ENCODE peak calls at places on chromosomes 13 and 19, in seven cellular contexts. One of them, this sample, is unnamed. For H3K27me3, the result is how much of the 10 kb centered on the place peaks cover.

GRCh38 chr19:2675892-2676291 is 26.6 kb downstream of the GNG7 start:
- DNase-seq in adrenal gland: no peak
- DNase-seq in tibial nerve: no peak
- DNase-seq in breast epithelium: peak
- DNase-seq in body of pancreas: no peak
- DNase-seq in HCT116: no peak
- DNase-seq in transverse colon: no peak
- DNase-seq in this sample: no peak

GRCh38 chr19:16381756-16382401 is 57.3 kb downstream of the KLF2 start:
- DNase-seq in adrenal gland: peak
- DNase-seq in tibial nerve: peak
- DNase-seq in breast epithelium: peak
- DNase-seq in body of pancreas: peak
- DNase-seq in HCT116: no peak
- DNase-seq in transverse colon: peak
- DNase-seq in this sample: peak

GRCh38 chr19:51066816-51067215 is 1.9 kb upstream of the KLK13 start:
- DNase-seq in adrenal gland: no peak
- DNase-seq in tibial nerve: no peak
- DNase-seq in breast epithelium: no peak
- DNase-seq in body of pancreas: no peak
- DNase-seq in HCT116: no peak
- DNase-seq in transverse colon: no peak
- DNase-seq in this sample: no peak

GRCh38 chr19:2186071-2186846 is 22.5 kb downstream of the DOT1L start:
- DNase-seq in adrenal gland: peak
- DNase-seq in tibial nerve: peak
- DNase-seq in breast epithelium: peak
- DNase-seq in body of pancreas: peak
- DNase-seq in HCT116: no peak
- DNase-seq in transverse colon: peak
- DNase-seq in this sample: peak

GRCh38 chr13:98265669-98266551 is 88.8 kb upstream of the RNF113B start:
- DNase-seq in adrenal gland: peak
- DNase-seq in tibial nerve: peak
- DNase-seq in breast epithelium: no peak
- DNase-seq in body of pancreas: peak
- DNase-seq in HCT116: no peak
- DNase-seq in transverse colon: peak
- DNase-seq in this sample: no peak

GRCh38 chr13:30880756-30881155 is 25.3 kb upstream of the MEDAG start:
- DNase-seq in adrenal gland: peak
- DNase-seq in tibial nerve: peak
- DNase-seq in breast epithelium: no peak
- DNase-seq in body of pancreas: no peak
- DNase-seq in HCT116: no peak
- DNase-seq in transverse colon: no peak
- DNase-seq in this sample: no peak

GRCh38 chr19:32416749-32417469 is 11.3 kb downstream of the DPY19L3 start:
- DNase-seq in adrenal gland: no peak
- DNase-seq in tibial nerve: no peak
- DNase-seq in breast epithelium: no peak
- DNase-seq in body of pancreas: no peak
- DNase-seq in HCT116: no peak
- DNase-seq in transverse colon: no peak
- DNase-seq in this sample: no peak

GRCh38 chr19:52945652-52946321 is 16.9 kb downstream of the ZNF816 start:
- DNase-seq in adrenal gland: no peak
- DNase-seq in tibial nerve: no peak
- DNase-seq in breast epithelium: no peak
- DNase-seq in body of pancreas: no peak
- DNase-seq in HCT116: no peak
- DNase-seq in transverse colon: no peak
- DNase-seq in this sample: no peak

GRCh38 chr13:77460195-77460594 is 75.3 kb upstream of the SCEL start:
- DNase-seq in adrenal gland: peak
- DNase-seq in tibial nerve: peak
- DNase-seq in breast epithelium: no peak
- DNase-seq in body of pancreas: peak
- DNase-seq in HCT116: no peak
- DNase-seq in transverse colon: no peak
- DNase-seq in this sample: peak

GRCh38 chr13:45162194-45162593 is 38.7 kb downstream of the KCTD4 start:
- DNase-seq in adrenal gland: no peak
- DNase-seq in tibial nerve: no peak
- DNase-seq in breast epithelium: no peak
- DNase-seq in body of pancreas: no peak
- DNase-seq in HCT116: no peak
- DNase-seq in transverse colon: no peak
- DNase-seq in this sample: no peak

GRCh38 chr13:57739791-57740190 is 108.2 kb downstream of the PCDH17 start:
- DNase-seq in adrenal gland: no peak
- DNase-seq in tibial nerve: no peak
- DNase-seq in breast epithelium: no peak
- DNase-seq in body of pancreas: no peak
- DNase-seq in HCT116: no peak
- DNase-seq in transverse colon: no peak
- DNase-seq in this sample: no peak

GRCh38 chr19:46111376-46111775 is 13.1 kb downstream of the IGFL3 start:
- DNase-seq in adrenal gland: no peak
- DNase-seq in tibial nerve: no peak
- DNase-seq in breast epithelium: no peak
- DNase-seq in body of pancreas: no peak
- DNase-seq in HCT116: no peak
- DNase-seq in transverse colon: no peak
- DNase-seq in this sample: no peak

GRCh38 chr19:46116121-46116520 is 8.4 kb downstream of the IGFL3 start:
- DNase-seq in adrenal gland: no peak
- DNase-seq in tibial nerve: no peak
- DNase-seq in breast epithelium: no peak
- DNase-seq in body of pancreas: no peak
- DNase-seq in HCT116: no peak
- DNase-seq in transverse colon: no peak
- DNase-seq in this sample: no peak

GRCh38 chr19:46115396-46116109 is 8.9 kb downstream of the IGFL3 start:
- DNase-seq in adrenal gland: no peak
- DNase-seq in tibial nerve: no peak
- DNase-seq in breast epithelium: peak
- DNase-seq in body of pancreas: peak
- DNase-seq in HCT116: peak
- DNase-seq in transverse colon: no peak
- DNase-seq in this sample: no peak

GRCh38 chr19:46112527-46112926 is 12.0 kb downstream of the IGFL3 start:
- DNase-seq in adrenal gland: no peak
- DNase-seq in tibial nerve: no peak
- DNase-seq in breast epithelium: no peak
- DNase-seq in body of pancreas: no peak
- DNase-seq in HCT116: no peak
- DNase-seq in transverse colon: no peak
- DNase-seq in this sample: no peak

DNA sequence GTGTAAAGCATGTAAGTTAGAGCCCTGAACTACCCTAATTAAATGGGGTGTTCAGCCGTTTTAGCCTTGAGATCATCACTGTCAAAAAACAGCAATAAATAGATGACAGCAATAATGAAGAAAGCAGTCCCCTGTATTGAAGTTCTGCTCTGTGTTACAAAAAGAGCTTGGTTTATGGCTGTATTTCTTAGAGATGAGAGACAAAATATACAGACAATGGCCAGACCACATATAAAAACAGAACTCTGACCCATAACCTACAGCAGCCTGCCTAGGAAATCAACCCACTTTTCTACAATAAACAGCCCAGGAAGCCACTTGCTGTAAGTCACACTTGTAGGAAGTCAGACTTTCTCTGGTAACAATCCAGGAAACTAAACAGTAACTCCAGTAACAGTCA is 10.8 kb downstream of the IGFL3 start:
- DNase-seq in adrenal gland: no peak
- DNase-seq in tibial nerve: no peak
- DNase-seq in breast epithelium: no peak
- DNase-seq in body of pancreas: no peak
- DNase-seq in HCT116: no peak
- DNase-seq in transverse colon: no peak
- DNase-seq in this sample: no peak
- H3K27me3 ChIP-seq in adrenal gland: under half
- H3K27me3 ChIP-seq in tibial nerve: under half
- H3K27me3 ChIP-seq in breast epithelium: under half
- H3K27me3 ChIP-seq in body of pancreas: under half
- H3K27me3 ChIP-seq in HCT116: under half
- H3K27me3 ChIP-seq in transverse colon: under half
- H3K27me3 ChIP-seq in this sample: under half

GRCh38 chr19:49624967-49625910 is 14.7 kb downstream of the RRAS start:
- DNase-seq in adrenal gland: no peak
- DNase-seq in tibial nerve: no peak
- DNase-seq in breast epithelium: no peak
- DNase-seq in body of pancreas: no peak
- DNase-seq in HCT116: no peak
- DNase-seq in transverse colon: no peak
- DNase-seq in this sample: no peak
- TF ChIP-seq POLR2A in adrenal gland: no peak
- TF ChIP-seq POLR2A in tibial nerve: no peak
- TF ChIP-seq POLR2A in breast epithelium: no peak
- TF ChIP-seq POLR2A in body of pancreas: no peak
- TF ChIP-seq POLR2A in HCT116: no peak
- TF ChIP-seq POLR2A in transverse colon: no peak
- TF ChIP-seq POLR2A in this sample: no peak

GRCh38 chr19:49799798-49800376 is 13.2 kb downstream of the FUZ start:
- DNase-seq in adrenal gland: no peak
- DNase-seq in tibial nerve: no peak
- DNase-seq in breast epithelium: no peak
- DNase-seq in body of pancreas: no peak
- DNase-seq in HCT116: no peak
- DNase-seq in transverse colon: no peak
- DNase-seq in this sample: no peak
- TF ChIP-seq CTCF in adrenal gland: no peak
- TF ChIP-seq CTCF in tibial nerve: no peak
- TF ChIP-seq CTCF in breast epithelium: no peak
- TF ChIP-seq CTCF in body of pancreas: no peak
- TF ChIP-seq CTCF in HCT116: peak
- TF ChIP-seq CTCF in transverse colon: no peak
- TF ChIP-seq CTCF in this sample: peak

DNA sequence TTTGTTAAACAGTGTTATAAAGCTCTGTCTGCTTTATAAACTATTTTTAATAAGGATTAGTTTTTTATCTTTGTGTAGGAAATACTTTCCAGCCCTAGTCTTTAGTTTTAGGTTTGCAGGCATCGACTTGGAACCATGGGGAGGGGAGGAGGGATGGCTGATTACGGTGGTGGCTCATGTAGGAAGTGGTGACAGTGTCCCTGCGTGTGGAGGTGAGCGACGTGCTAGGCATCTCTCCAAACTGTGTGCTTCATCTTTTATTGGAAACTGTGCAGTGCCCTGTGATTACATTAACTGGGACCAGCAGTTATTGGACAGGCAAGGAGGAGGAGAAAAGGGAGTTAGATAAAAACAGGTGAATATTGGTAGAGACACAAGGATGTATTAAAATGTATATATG is 203.8 kb downstream of the ATP8A2 start:
- DNase-seq in adrenal gland: no peak
- DNase-seq in tibial nerve: no peak
- DNase-seq in breast epithelium: no peak
- DNase-seq in body of pancreas: no peak
- DNase-seq in HCT116: no peak
- DNase-seq in transverse colon: no peak
- DNase-seq in this sample: no peak
- H3K27me3 ChIP-seq in adrenal gland: under half
- H3K27me3 ChIP-seq in tibial nerve: under half
- H3K27me3 ChIP-seq in breast epithelium: under half
- H3K27me3 ChIP-seq in body of pancreas: under half
- H3K27me3 ChIP-seq in HCT116: half or more
- H3K27me3 ChIP-seq in transverse colon: under half
- H3K27me3 ChIP-seq in this sample: half or more

GRCh38 chr19:5296021-5296420 is 44.6 kb downstream of the PTPRS start:
- DNase-seq in adrenal gland: no peak
- DNase-seq in tibial nerve: no peak
- DNase-seq in breast epithelium: no peak
- DNase-seq in body of pancreas: no peak
- DNase-seq in HCT116: no peak
- DNase-seq in transverse colon: no peak
- DNase-seq in this sample: no peak

GRCh38 chr19:5299137-5299536 is 41.5 kb downstream of the PTPRS start:
- DNase-seq in adrenal gland: no peak
- DNase-seq in tibial nerve: no peak
- DNase-seq in breast epithelium: no peak
- DNase-seq in body of pancreas: no peak
- DNase-seq in HCT116: no peak
- DNase-seq in transverse colon: no peak
- DNase-seq in this sample: no peak

GRCh38 chr19:5296457-5297271 is 43.9 kb downstream of the PTPRS start:
- DNase-seq in adrenal gland: no peak
- DNase-seq in tibial nerve: no peak
- DNase-seq in breast epithelium: no peak
- DNase-seq in body of pancreas: no peak
- DNase-seq in HCT116: no peak
- DNase-seq in transverse colon: no peak
- DNase-seq in this sample: no peak

GRCh38 chr19:5297272-5297669 is 43.3 kb downstream of the PTPRS start:
- DNase-seq in adrenal gland: no peak
- DNase-seq in tibial nerve: no peak
- DNase-seq in breast epithelium: no peak
- DNase-seq in body of pancreas: no peak
- DNase-seq in HCT116: no peak
- DNase-seq in transverse colon: no peak
- DNase-seq in this sample: no peak

GRCh38 chr19:5298502-5298901 is 42.1 kb downstream of the PTPRS start:
- DNase-seq in adrenal gland: no peak
- DNase-seq in tibial nerve: no peak
- DNase-seq in breast epithelium: peak
- DNase-seq in body of pancreas: peak
- DNase-seq in HCT116: no peak
- DNase-seq in transverse colon: no peak
- DNase-seq in this sample: no peak
- TF ChIP-seq POLR2A in adrenal gland: no peak
- TF ChIP-seq POLR2A in tibial nerve: no peak
- TF ChIP-seq POLR2A in breast epithelium: no peak
- TF ChIP-seq POLR2A in body of pancreas: no peak
- TF ChIP-seq POLR2A in HCT116: no peak
- TF ChIP-seq POLR2A in transverse colon: no peak
- TF ChIP-seq POLR2A in this sample: no peak

GRCh38 chr19:40598918-40599307 is 2.3 kb upstream of the LTBP4 start:
- DNase-seq in adrenal gland: no peak
- DNase-seq in tibial nerve: no peak
- DNase-seq in breast epithelium: no peak
- DNase-seq in body of pancreas: no peak
- DNase-seq in HCT116: no peak
- DNase-seq in transverse colon: no peak
- DNase-seq in this sample: peak
- TF ChIP-seq CTCF in adrenal gland: no peak
- TF ChIP-seq CTCF in tibial nerve: no peak
- TF ChIP-seq CTCF in breast epithelium: no peak
- TF ChIP-seq CTCF in body of pancreas: no peak
- TF ChIP-seq CTCF in HCT116: no peak
- TF ChIP-seq CTCF in transverse colon: no peak
- TF ChIP-seq CTCF in this sample: no peak

GRCh38 chr19:4152241-4152998 is 1.0 kb upstream of the CREB3L3 start:
- DNase-seq in adrenal gland: no peak
- DNase-seq in tibial nerve: no peak
- DNase-seq in breast epithelium: no peak
- DNase-seq in body of pancreas: no peak
- DNase-seq in HCT116: no peak
- DNase-seq in transverse colon: no peak
- DNase-seq in this sample: no peak
- H3K27me3 ChIP-seq in adrenal gland: under half
- H3K27me3 ChIP-seq in tibial nerve: under half
- H3K27me3 ChIP-seq in breast epithelium: under half
- H3K27me3 ChIP-seq in body of pancreas: under half
- H3K27me3 ChIP-seq in HCT116: under half
- H3K27me3 ChIP-seq in transverse colon: under half
- H3K27me3 ChIP-seq in this sample: under half

GRCh38 chr13:60788156-60788829 is 391.3 kb downstream of the TDRD3 start:
- DNase-seq in adrenal gland: peak
- DNase-seq in tibial nerve: peak
- DNase-seq in breast epithelium: no peak
- DNase-seq in body of pancreas: peak
- DNase-seq in HCT116: no peak
- DNase-seq in transverse colon: no peak
- DNase-seq in this sample: peak
- TF ChIP-seq POLR2A in adrenal gland: no peak
- TF ChIP-seq POLR2A in tibial nerve: no peak
- TF ChIP-seq POLR2A in breast epithelium: no peak
- TF ChIP-seq POLR2A in body of pancreas: no peak
- TF ChIP-seq POLR2A in HCT116: no peak
- TF ChIP-seq POLR2A in transverse colon: no peak
- TF ChIP-seq POLR2A in this sample: no peak